ENCODE peak calls at places on chromosomes 4 and X, in four cellular contexts. L is activated CD8-positive, alpha-beta memory T cell treated with anti-CD3 and anti-CD28 coated beads, Interleukin-2, amount 50 U/mL, for 48 hours; R is kidney tubule cell; B is IMR-90. A is an unnamed sample.

GRCh38 chr4:23161787-23162186 is 469.1 kb downstream of the GBA3 start:
- DNase-seq in B (no peak), R (no peak), L (no peak), A (no peak)

GRCh38 chr4:174764105-174764729 is 64.8 kb downstream of the GLRA3 start:
- DNase-seq in R (peak; percentile 71), L (no peak), B (peak; percentile 40), A (no peak)

GRCh38 chr4:184310171-184310567 is 92.5 kb upstream of the ENPP6 start:
- DNase-seq in R (no peak), B (no peak), L (no peak), A (no peak)

GRCh38 chr4:176949022-176949421 is 156.3 kb upstream of the VEGFC start:
- DNase-seq in B (peak; percentile 94), R (no peak), L (no peak), A (no peak)

GRCh38 chrX:17411189-17411588 is 36.2 kb downstream of the NHS start:
- DNase-seq in R (peak; percentile 70), L (no peak), B (no peak), A (no peak)

GRCh38 chr4:41454393-41454792 is 83.6 kb upstream of the LIMCH1 start:
- DNase-seq in L (no peak), B (no peak), R (no peak), A (no peak)

GRCh38 chr4:184400375-184400870 is 73.9 kb downstream of the IRF2 start:
- DNase-seq in R (peak; percentile 29), B (peak; percentile 97), L (no peak), A (no peak)

GRCh38 chrX:103254171-103254824 is 657 bp downstream of the TCEAL8 start:
- DNase-seq in B (peak; percentile 23), R (peak; percentile 63), L (peak; percentile 57), A (peak; percentile 8)

GRCh38 chr4:173243321-173243720 is 74.7 kb downstream of the GALNT7 start:
- DNase-seq in L (no peak), R (peak; percentile 84), B (peak; percentile 88), A (no peak)

GRCh38 chr4:107721436-107722090 is 1.5 kb upstream of the PAPSS1 start:
- DNase-seq in L (peak; percentile 72), B (no peak), R (no peak), A (peak; percentile 18)

GRCh38 chr4:1105662-1106061 is 7.7 kb downstream of the RNF212 start:
- DNase-seq in L (no peak), R (no peak), B (no peak), A (no peak)

GRCh38 chrX:77505227-77505626 is 58.0 kb downstream of the FGF16 start:
- DNase-seq in R (peak; percentile 8), B (peak; percentile 69), L (no peak), A (no peak)

GRCh38 chr4:172683016-172683415 is 485.6 kb upstream of the GALNT7 start:
- DNase-seq in R (peak; percentile 30), L (no peak), B (peak; percentile 4), A (no peak)

GRCh38 chr4:6535706-6536105 is 39.3 kb upstream of the MAN2B2 start:
- DNase-seq in L (no peak), R (no peak), B (no peak), A (no peak)

GRCh38 chr4:110636677-110637407 is 14.0 kb upstream of the PITX2 start:
- DNase-seq in R (peak; percentile 51), B (peak; percentile 72), L (no peak), A (no peak)

GRCh38 chr4:64715741-64716140 is 306.5 kb upstream of the TECRL start:
- DNase-seq in L (no peak), B (no peak), R (no peak), A (no peak)

GRCh38 chrX:154401918-154402621 is 3.9 kb downstream of the RPL10 start:
- DNase-seq in B (peak; percentile 33), R (peak; percentile 41), L (peak; percentile 61), A (no peak)

GRCh38 chr4:152590179-152591031 is 54.5 kb upstream of the FBXW7 start:
- DNase-seq in R (peak; percentile 87), B (peak; percentile 89), L (no peak), A (no peak)

GRCh38 chr4:190014771-190015537 is 12.1 kb downstream of the FRG2 start:
- DNase-seq in L (peak; percentile 59), B (no peak), R (no peak), A (no peak)

GRCh38 chr4:188822698-188823097 is 683.5 kb downstream of the TRIML1 start:
- DNase-seq in L (no peak), R (peak; percentile 76), B (no peak), A (no peak)

GRCh38 chr4:1576961-1577814 is 106.9 kb downstream of the FAM53A start:
- DNase-seq in L (no peak), R (no peak), B (no peak), A (no peak)

GRCh38 chrX:16822723-16823122 is 36.5 kb downstream of the TXLNG start:
- DNase-seq in B (peak; percentile 79), L (no peak), R (peak; percentile 71), A (no peak)

GRCh38 chrX:130118941-130119640 is 8.8 kb upstream of the ELF4 start:
- DNase-seq in B (peak; percentile 72), R (peak; percentile 19), L (no peak), A (no peak)

GRCh38 chr4:40210776-40211175 is 13.9 kb downstream of the RHOH start:
- DNase-seq in B (no peak), R (no peak), L (no peak), A (no peak)

GRCh38 chr4:82798168-82799005 is at the start of gene SCD5:
- DNase-seq in B (peak; percentile 82), R (peak; percentile 89), L (peak; percentile 82), A (peak; percentile 18)

GRCh38 chrX:57227691-57228090 is 58.8 kb upstream of the FAAH2 start:
- DNase-seq in R (peak; percentile 62), L (peak; percentile 47), B (no peak), A (no peak)

GRCh38 chr4:6548201-6548881 is 26.6 kb upstream of the MAN2B2 start:
- DNase-seq in B (peak; percentile 22), L (no peak), R (peak; percentile 48), A (no peak)

GRCh38 chr4:129641179-129641578 is 545.2 kb downstream of the C4orf33 start:
- DNase-seq in L (peak; percentile 60), R (peak; percentile 55), B (peak; percentile 22), A (peak; percentile 13)